ENCODE peak calls at places on chromosome 1, in seven cellular contexts. I is fibroblast of lung, J is neural progenitor cell, O is GM23248, F is H1, N is GM12878, X is astrocyte. D is an unnamed sample.

GRCh38 chr1:76379506-76379905 is 305.0 kb downstream of the ST6GALNAC3 start:
- DNase-seq in I (peak; percentile 15), J (peak; percentile 3), O (no peak), F (no peak), N (no peak), X (peak; percentile 20), D (no peak)

GRCh38 chr1:207455183-207455754 is 1.1 kb downstream of the CR2 start:
- DNase-seq in I (no peak), J (no peak), O (no peak), F (no peak), N (no peak), X (no peak), D (no peak)

GRCh38 chr1:226810681-226811080 is 59.7 kb upstream of the PSEN2 start:
- DNase-seq in I (no peak), J (no peak), O (no peak), F (no peak), N (no peak), X (no peak), D (no peak)

GRCh38 chr1:15523104-15523921 is 702 bp downstream of the CASP9 start:
- DNase-seq in I (no peak), J (no peak), O (peak; percentile 66), F (no peak), N (no peak), X (peak; percentile 15), D (no peak)

GRCh38 chr1:61869691-61870109 is 127.4 kb downstream of the PATJ start:
- DNase-seq in I (no peak), J (peak; percentile 38), O (no peak), F (peak; percentile 54), N (no peak), X (no peak), D (no peak)

GRCh38 chr1:100721502-100722205 is 2.1 kb downstream of the VCAM1 start:
- DNase-seq in I (peak; percentile 94), J (no peak), O (peak; percentile 94), F (no peak), N (no peak), X (peak; percentile 91), D (peak; percentile 61)

GRCh38 chr1:214174508-214175199 is 106.3 kb upstream of the SMYD2 start:
- DNase-seq in I (no peak), J (no peak), O (no peak), F (no peak), N (no peak), X (no peak), D (no peak)

GRCh38 chr1:184973308-184974085 is 811 bp downstream of the NIBAN1 start:
- DNase-seq in I (peak; percentile 64), J (peak; percentile 56), O (peak; percentile 87), F (peak; percentile 77), N (peak; percentile 56), X (peak; percentile 42), D (peak; percentile 60)

GRCh38 chr1:246703581-246703980 is 20.6 kb upstream of the SCCPDH start:
- DNase-seq in I (peak; percentile 46), J (no peak), O (peak; percentile 9), F (no peak), N (no peak), X (peak; percentile 27), D (no peak)

GRCh38 chr1:5394111-5394510 is 598.1 kb downstream of the NPHP4 start:
- DNase-seq in I (no peak), J (no peak), O (no peak), F (no peak), N (no peak), X (no peak), D (no peak)

GRCh38 chr1:162926906-162927305 is 65.9 kb upstream of the CCDC190 start:
- DNase-seq in I (no peak), J (no peak), O (no peak), F (no peak), N (no peak), X (no peak), D (no peak)

GRCh38 chr1:58732087-58732486 is 32.2 kb upstream of the MYSM1 start:
- DNase-seq in I (peak; percentile 65), J (no peak), O (peak; percentile 76), F (no peak), N (no peak), X (peak; percentile 53), D (no peak)

DNA sequence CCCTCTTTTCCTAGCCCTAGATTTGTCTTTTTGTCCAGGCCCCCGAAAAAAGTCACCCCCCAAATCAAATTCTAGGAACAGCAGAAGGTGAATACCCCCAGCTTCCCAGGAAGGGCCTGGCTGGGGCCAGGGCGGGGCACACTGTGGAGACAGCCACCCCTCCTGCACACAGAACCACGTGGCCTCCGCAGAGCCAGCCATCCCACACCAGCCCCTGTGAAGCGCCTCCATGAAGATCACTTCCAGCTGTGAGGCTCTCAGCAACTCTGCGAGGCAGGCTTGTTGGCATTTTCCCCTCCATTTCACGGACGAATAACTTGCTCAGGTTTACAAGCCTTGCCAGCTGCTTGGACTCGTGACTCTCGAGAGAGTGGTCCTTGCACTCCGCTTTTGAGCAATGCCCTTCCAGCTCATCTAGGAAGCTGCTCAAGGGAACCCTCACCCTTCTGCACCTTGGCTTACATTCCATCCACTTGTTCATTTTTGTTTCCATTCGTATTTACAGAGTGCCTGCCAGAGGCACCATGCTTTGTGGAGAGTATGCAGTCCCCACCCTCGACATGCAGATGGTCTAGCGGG is 48.2 kb downstream of the SYT6 start:
- DNase-seq in I (no peak), J (peak; percentile 57), O (peak; percentile 15), F (no peak), N (no peak), X (no peak), D (peak; percentile 45)
- H3K36me3 ChIP-seq in I (no peaks in the 10 kb centered on the region), J (no peaks in the 10 kb centered on the region), O (no peaks in the 10 kb centered on the region), F (peaks cover 85% of the 10 kb centered on the region), N (no peaks in the 10 kb centered on the region), X (no peaks in the 10 kb centered on the region), D (no peaks in the 10 kb centered on the region)

GRCh38 chr1:165648919-165649572 is 18.0 kb downstream of the MGST3 start:
- DNase-seq in I (no peak), J (no peak), O (no peak), F (no peak), N (no peak), X (no peak), D (no peak)

GRCh38 chr1:165647517-165647916 is 16.5 kb downstream of the MGST3 start:
- DNase-seq in I (no peak), J (no peak), O (no peak), F (no peak), N (no peak), X (no peak), D (no peak)

GRCh38 chr1:165647970-165648369 is 16.9 kb downstream of the MGST3 start:
- DNase-seq in I (peak; percentile 35), J (no peak), O (no peak), F (no peak), N (no peak), X (no peak), D (no peak)

GRCh38 chr1:165644064-165644735 is 13.2 kb downstream of the MGST3 start:
- DNase-seq in I (no peak), J (no peak), O (peak; percentile 34), F (no peak), N (no peak), X (no peak), D (no peak)

DNA sequence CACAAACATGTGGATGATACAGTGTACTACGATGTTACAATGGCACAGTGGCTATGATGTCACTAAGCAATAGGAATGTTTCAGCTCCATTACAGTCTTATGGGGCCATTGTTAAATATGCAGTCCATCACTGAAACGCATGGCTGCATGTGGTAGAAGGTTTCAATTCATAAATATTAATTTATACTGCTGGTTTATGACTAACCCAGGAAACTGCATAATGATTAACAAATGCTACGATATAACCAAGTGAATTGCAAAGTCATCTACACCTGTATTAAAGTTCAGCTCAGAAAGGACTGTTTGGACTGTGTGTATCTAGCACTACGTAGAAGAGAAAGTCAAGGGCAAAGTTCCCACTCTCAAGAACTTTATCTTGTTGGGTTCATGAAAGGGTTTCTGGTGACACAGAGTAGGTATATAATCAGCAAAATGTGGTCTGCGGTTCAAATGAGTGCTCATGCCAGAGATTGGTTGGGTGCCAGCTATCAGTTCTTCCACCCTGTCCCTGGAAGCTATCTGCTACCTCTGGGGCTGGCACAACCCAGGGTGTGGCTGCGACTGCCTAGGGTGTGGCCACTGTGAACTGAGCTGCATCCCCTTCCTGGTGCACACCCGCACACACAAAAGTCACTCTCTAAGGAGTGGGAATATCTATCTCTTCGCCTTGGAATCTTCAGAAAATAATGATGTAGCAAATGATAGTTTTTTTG is 14.8 kb downstream of the MGST3 start:
- DNase-seq in I (peak; percentile 25), J (no peak), O (no peak), F (no peak), N (no peak), X (no peak), D (peak; percentile 63)
- TF ChIP-seq EZH2 in I (no peak), J (no peak), O (no peak), F (no peak), N (no peak), X (no peak), D (no peak)

DNA sequence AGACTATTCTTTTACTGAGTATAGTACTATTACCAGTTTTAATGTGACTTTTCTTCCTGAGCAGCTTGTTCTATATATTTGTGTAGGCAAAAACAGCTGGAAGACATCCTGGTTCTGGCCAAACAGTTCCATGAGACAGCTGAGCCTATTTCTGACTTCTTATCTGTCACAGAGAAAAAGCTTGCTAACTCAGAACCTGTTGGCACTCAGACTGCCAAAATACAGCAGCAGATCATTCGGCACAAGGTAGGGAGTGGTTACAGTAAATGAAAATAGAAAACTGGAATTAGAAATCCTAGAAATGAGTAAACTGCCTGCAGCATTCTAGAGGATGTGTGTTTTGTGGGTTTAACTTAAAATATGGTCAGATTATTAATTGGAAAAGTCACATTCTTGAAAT is 64.1 kb upstream of the BMP8A start:
- DNase-seq in I (no peak), J (no peak), O (no peak), F (no peak), N (no peak), X (no peak), D (no peak)
- H2AFZ ChIP-seq in I (no peak overlapping the region), J (no peak overlapping the region), O (no peak overlapping the region), F (no peak overlapping the region), N (no peak overlapping the region), X (no peak overlapping the region), D (no peak overlapping the region)

GRCh38 chr1:156592158-156592909 is 758 bp downstream of the NAXE start:
- DNase-seq in I (peak; percentile 2), J (no peak), O (no peak), F (no peak), N (no peak), X (no peak), D (no peak)

GRCh38 chr1:156596426-156596825 is 4.8 kb downstream of the NAXE start:
- DNase-seq in I (no peak), J (no peak), O (no peak), F (no peak), N (no peak), X (no peak), D (no peak)

GRCh38 chr1:156592910-156593732 is 1.5 kb downstream of the NAXE start:
- DNase-seq in I (peak; percentile 0), J (no peak), O (peak; percentile 24), F (no peak), N (no peak), X (no peak), D (no peak)

GRCh38 chr1:156594124-156594678 is 2.6 kb downstream of the NAXE start:
- DNase-seq in I (no peak), J (no peak), O (no peak), F (no peak), N (no peak), X (no peak), D (no peak)

DNA sequence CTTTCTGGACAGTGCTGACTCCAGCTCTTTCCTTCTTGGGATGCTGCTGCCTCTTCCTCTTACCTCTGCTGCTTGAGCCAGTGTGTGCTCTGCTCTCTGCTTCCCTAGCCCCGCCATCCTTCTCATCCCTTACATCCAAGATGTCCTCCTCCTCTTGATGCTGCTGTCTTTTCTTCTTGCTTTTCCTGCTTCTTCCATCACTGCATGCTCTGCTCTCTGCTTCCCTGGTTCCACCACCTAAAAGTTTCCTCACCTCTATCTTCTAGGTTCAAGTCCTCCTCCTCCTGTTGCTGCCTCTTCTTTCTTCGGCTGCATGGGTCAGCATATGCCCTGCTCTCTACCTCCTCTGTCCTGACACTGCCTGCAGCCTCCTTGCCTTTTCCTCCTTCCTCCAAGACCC is 3.4 kb downstream of the NAXE start:
- DNase-seq in I (no peak), J (no peak), O (no peak), F (no peak), N (no peak), X (no peak), D (no peak)
- H3K36me3 ChIP-seq in I (peaks cover 22% of the 10 kb centered on the region), J (no peaks in the 10 kb centered on the region), O (no peaks in the 10 kb centered on the region), F (peaks cover 57% of the 10 kb centered on the region), N (peaks cover 27% of the 10 kb centered on the region), X (peaks cover 37% of the 10 kb centered on the region), D (no peaks in the 10 kb centered on the region)